ENCODE peak calls at places on chromosomes 2 and 18, in six cellular contexts. One of them, this sample, is unnamed.
A peak's percentile ranks its signal among the peaks of the same experiment; 100 is the strongest.

GRCh38 chr2:148813603-148814065 is 61.4 kb upstream of the KIF5C start:
- DNase-seq in GM23248: no peak
- DNase-seq in CD4-positive, CD25-positive, alpha-beta regulatory T cell: peak; percentile 11
- DNase-seq in GM12865: peak; percentile 90
- DNase-seq in left cardiac atrium: no peak
- DNase-seq in amygdala: no peak
- DNase-seq in this sample: no peak

GRCh38 chr2:189178007-189178406 is 1.6 kb downstream of the COL5A2 start:
- DNase-seq in GM23248: peak; percentile 74
- DNase-seq in CD4-positive, CD25-positive, alpha-beta regulatory T cell: no peak
- DNase-seq in GM12865: no peak
- DNase-seq in left cardiac atrium: no peak
- DNase-seq in amygdala: no peak
- DNase-seq in this sample: no peak

GRCh38 chr2:196239622-196240587 is 68.5 kb upstream of the STK17B start:
- DNase-seq in GM23248: peak; percentile 82
- DNase-seq in CD4-positive, CD25-positive, alpha-beta regulatory T cell: peak; percentile 64
- DNase-seq in GM12865: peak; percentile 92
- DNase-seq in left cardiac atrium: peak; percentile 59
- DNase-seq in amygdala: no peak
- DNase-seq in this sample: no peak

GRCh38 chr2:129777757-129778607 is 201.5 kb upstream of the RAB6C start:
- DNase-seq in GM23248: no peak
- DNase-seq in CD4-positive, CD25-positive, alpha-beta regulatory T cell: no peak
- DNase-seq in GM12865: no peak
- DNase-seq in left cardiac atrium: no peak
- DNase-seq in amygdala: no peak
- DNase-seq in this sample: no peak

GRCh38 chr2:86189782-86190416 is 5.4 kb downstream of the IMMT start:
- DNase-seq in GM23248: no peak
- DNase-seq in CD4-positive, CD25-positive, alpha-beta regulatory T cell: no peak
- DNase-seq in GM12865: no peak
- DNase-seq in left cardiac atrium: no peak
- DNase-seq in amygdala: no peak
- DNase-seq in this sample: no peak

GRCh38 chr2:120346667-120347358 is 877 bp downstream of the INHBB start:
- DNase-seq in GM23248: peak; percentile 68
- DNase-seq in CD4-positive, CD25-positive, alpha-beta regulatory T cell: no peak
- DNase-seq in GM12865: no peak
- DNase-seq in left cardiac atrium: no peak
- DNase-seq in amygdala: peak; percentile 37
- DNase-seq in this sample: no peak

GRCh38 chr2:143824796-143825195 is 695.1 kb downstream of the ZEB2 start:
- DNase-seq in GM23248: no peak
- DNase-seq in CD4-positive, CD25-positive, alpha-beta regulatory T cell: no peak
- DNase-seq in GM12865: no peak
- DNase-seq in left cardiac atrium: no peak
- DNase-seq in amygdala: no peak
- DNase-seq in this sample: no peak

GRCh38 chr2:147600223-147600622 is 244.6 kb upstream of the ACVR2A start:
- DNase-seq in GM23248: no peak
- DNase-seq in CD4-positive, CD25-positive, alpha-beta regulatory T cell: no peak
- DNase-seq in GM12865: no peak
- DNase-seq in left cardiac atrium: no peak
- DNase-seq in amygdala: no peak
- DNase-seq in this sample: no peak

GRCh38 chr2:76760367-76760704 is 761.8 kb downstream of the LRRTM4 start:
- DNase-seq in GM23248: no peak
- DNase-seq in CD4-positive, CD25-positive, alpha-beta regulatory T cell: no peak
- DNase-seq in GM12865: peak; percentile 2
- DNase-seq in left cardiac atrium: no peak
- DNase-seq in amygdala: no peak
- DNase-seq in this sample: no peak

GRCh38 chr2:241187101-241187690 is 1.3 kb upstream of the ANO7 start:
- DNase-seq in GM23248: no peak
- DNase-seq in CD4-positive, CD25-positive, alpha-beta regulatory T cell: no peak
- DNase-seq in GM12865: no peak
- DNase-seq in left cardiac atrium: no peak
- DNase-seq in amygdala: no peak
- DNase-seq in this sample: no peak

GRCh38 chr2:238334885-238335284 is 14.6 kb downstream of the TRAF3IP1 start:
- DNase-seq in GM23248: no peak
- DNase-seq in CD4-positive, CD25-positive, alpha-beta regulatory T cell: no peak
- DNase-seq in GM12865: no peak
- DNase-seq in left cardiac atrium: no peak
- DNase-seq in amygdala: no peak
- DNase-seq in this sample: no peak

GRCh38 chr2:218382785-218383184 is 712 bp downstream of the SLC11A1 start:
- DNase-seq in GM23248: no peak
- DNase-seq in CD4-positive, CD25-positive, alpha-beta regulatory T cell: no peak
- DNase-seq in GM12865: no peak
- DNase-seq in left cardiac atrium: no peak
- DNase-seq in amygdala: no peak
- DNase-seq in this sample: no peak

GRCh38 chr18:75880913-75881504 is 453.5 kb upstream of the SMIM21 start:
- DNase-seq in GM23248: no peak
- DNase-seq in CD4-positive, CD25-positive, alpha-beta regulatory T cell: no peak
- DNase-seq in GM12865: no peak
- DNase-seq in left cardiac atrium: no peak
- DNase-seq in amygdala: no peak
- DNase-seq in this sample: no peak

GRCh38 chr18:62702259-62702658 is 13.1 kb upstream of the PHLPP1 start:
- DNase-seq in GM23248: no peak
- DNase-seq in CD4-positive, CD25-positive, alpha-beta regulatory T cell: no peak
- DNase-seq in GM12865: peak; percentile 12
- DNase-seq in left cardiac atrium: no peak
- DNase-seq in amygdala: no peak
- DNase-seq in this sample: no peak

GRCh38 chr2:133439281-133439920 is 128.9 kb downstream of the NCKAP5 start:
- DNase-seq in GM23248: no peak
- DNase-seq in CD4-positive, CD25-positive, alpha-beta regulatory T cell: no peak
- DNase-seq in GM12865: no peak
- DNase-seq in left cardiac atrium: no peak
- DNase-seq in amygdala: no peak
- DNase-seq in this sample: no peak

GRCh38 chr2:239555566-239555895 is 154.7 kb upstream of the HDAC4 start:
- DNase-seq in GM23248: peak; percentile 4
- DNase-seq in CD4-positive, CD25-positive, alpha-beta regulatory T cell: no peak
- DNase-seq in GM12865: no peak
- DNase-seq in left cardiac atrium: no peak
- DNase-seq in amygdala: no peak
- DNase-seq in this sample: no peak

GRCh38 chr2:25960920-25961319 is 21.4 kb downstream of the KIF3C start:
- DNase-seq in GM23248: peak; percentile 54
- DNase-seq in CD4-positive, CD25-positive, alpha-beta regulatory T cell: no peak
- DNase-seq in GM12865: peak; percentile 35
- DNase-seq in left cardiac atrium: no peak
- DNase-seq in amygdala: no peak
- DNase-seq in this sample: no peak

GRCh38 chr2:11024010-11024615 is 112.4 kb downstream of the KCNF1 start:
- DNase-seq in GM23248: peak; percentile 26
- DNase-seq in CD4-positive, CD25-positive, alpha-beta regulatory T cell: no peak
- DNase-seq in GM12865: no peak
- DNase-seq in left cardiac atrium: no peak
- DNase-seq in amygdala: no peak
- DNase-seq in this sample: peak; percentile 14

GRCh38 chr18:14905350-14905749 is 157.4 kb downstream of the ANKRD30B start:
- DNase-seq in GM23248: no peak
- DNase-seq in CD4-positive, CD25-positive, alpha-beta regulatory T cell: no peak
- DNase-seq in GM12865: no peak
- DNase-seq in left cardiac atrium: no peak
- DNase-seq in amygdala: no peak
- DNase-seq in this sample: no peak

GRCh38 chr2:169260246-169260645 is 102.1 kb downstream of the LRP2 start:
- DNase-seq in GM23248: no peak
- DNase-seq in CD4-positive, CD25-positive, alpha-beta regulatory T cell: no peak
- DNase-seq in GM12865: peak; percentile 6
- DNase-seq in left cardiac atrium: no peak
- DNase-seq in amygdala: no peak
- DNase-seq in this sample: no peak

GRCh38 chr2:241965931-241966412 is 96.4 kb downstream of the RTP5 start:
- DNase-seq in GM23248: peak; percentile 94
- DNase-seq in CD4-positive, CD25-positive, alpha-beta regulatory T cell: no peak
- DNase-seq in GM12865: peak; percentile 75
- DNase-seq in left cardiac atrium: peak; percentile 59
- DNase-seq in amygdala: no peak
- DNase-seq in this sample: peak; percentile 94

GRCh38 chr2:166373951-166374350 is 1.8 kb downstream of the SCN9A start:
- DNase-seq in GM23248: peak; percentile 59
- DNase-seq in CD4-positive, CD25-positive, alpha-beta regulatory T cell: no peak
- DNase-seq in GM12865: no peak
- DNase-seq in left cardiac atrium: no peak
- DNase-seq in amygdala: no peak
- DNase-seq in this sample: no peak

GRCh38 chr2:72781500-72781899 is 44.3 kb downstream of the EXOC6B start:
- DNase-seq in GM23248: no peak
- DNase-seq in CD4-positive, CD25-positive, alpha-beta regulatory T cell: no peak
- DNase-seq in GM12865: no peak
- DNase-seq in left cardiac atrium: no peak
- DNase-seq in amygdala: no peak
- DNase-seq in this sample: no peak

GRCh38 chr2:233021771-233022170 is 8.7 kb upstream of the NGEF start:
- DNase-seq in GM23248: peak; percentile 52
- DNase-seq in CD4-positive, CD25-positive, alpha-beta regulatory T cell: no peak
- DNase-seq in GM12865: no peak
- DNase-seq in left cardiac atrium: no peak
- DNase-seq in amygdala: no peak
- DNase-seq in this sample: no peak

GRCh38 chr2:240655931-240656886 is 26.5 kb downstream of the AQP12B start:
- DNase-seq in GM23248: peak; percentile 46
- DNase-seq in CD4-positive, CD25-positive, alpha-beta regulatory T cell: no peak
- DNase-seq in GM12865: peak; percentile 69
- DNase-seq in left cardiac atrium: no peak
- DNase-seq in amygdala: no peak
- DNase-seq in this sample: peak; percentile 48